ENCODE peak calls at places on chromosome 11, in nine cellular contexts. One of them, this sample, is unnamed. For H3K9me3, the result is how much of the 10 kb centered on the place peaks cover.

GRCh38 chr11:65454696-65455456 is 32.3 kb downstream of the NEAT1 start:
- DNase-seq in AG04450: no peak
- DNase-seq in adipocyte: peak
- DNase-seq in mucosa of descending colon: peak
- DNase-seq in A549: peak
- DNase-seq in tibial nerve: peak
- DNase-seq in stomach: peak
- DNase-seq in lung: peak
- DNase-seq in GM12878: peak
- DNase-seq in this sample: peak

GRCh38 chr11:98227266-98227665 is 793.5 kb upstream of the CNTN5 start:
- DNase-seq in AG04450: no peak
- DNase-seq in adipocyte: no peak
- DNase-seq in mucosa of descending colon: no peak
- DNase-seq in A549: no peak
- DNase-seq in tibial nerve: no peak
- DNase-seq in stomach: no peak
- DNase-seq in lung: no peak
- DNase-seq in GM12878: no peak
- DNase-seq in this sample: no peak

GRCh38 chr11:75100314-75100713 is 3.6 kb upstream of the OR2AT4 start:
- DNase-seq in AG04450: peak
- DNase-seq in adipocyte: no peak
- DNase-seq in mucosa of descending colon: no peak
- DNase-seq in A549: peak
- DNase-seq in tibial nerve: no peak
- DNase-seq in stomach: no peak
- DNase-seq in lung: no peak
- DNase-seq in GM12878: peak
- DNase-seq in this sample: no peak

GRCh38 chr11:101686514-101686913 is 102.7 kb upstream of the TRPC6 start:
- DNase-seq in AG04450: no peak
- DNase-seq in adipocyte: peak
- DNase-seq in mucosa of descending colon: no peak
- DNase-seq in A549: peak
- DNase-seq in tibial nerve: no peak
- DNase-seq in stomach: no peak
- DNase-seq in lung: no peak
- DNase-seq in GM12878: no peak
- DNase-seq in this sample: no peak

GRCh38 chr11:122758974-122759373 is 79.3 kb upstream of the CRTAM start:
- DNase-seq in AG04450: no peak
- DNase-seq in adipocyte: no peak
- DNase-seq in mucosa of descending colon: no peak
- DNase-seq in A549: no peak
- DNase-seq in tibial nerve: no peak
- DNase-seq in stomach: no peak
- DNase-seq in lung: no peak
- DNase-seq in GM12878: no peak
- DNase-seq in this sample: no peak

GRCh38 chr11:75249704-75250103 is 9.1 kb downstream of the TPBGL start:
- DNase-seq in AG04450: no peak
- DNase-seq in adipocyte: no peak
- DNase-seq in mucosa of descending colon: no peak
- DNase-seq in A549: no peak
- DNase-seq in tibial nerve: no peak
- DNase-seq in stomach: no peak
- DNase-seq in lung: no peak
- DNase-seq in GM12878: no peak
- DNase-seq in this sample: no peak

GRCh38 chr11:95495722-95496121 is 264.7 kb upstream of the SESN3 start:
- DNase-seq in AG04450: no peak
- DNase-seq in adipocyte: no peak
- DNase-seq in mucosa of descending colon: no peak
- DNase-seq in A549: no peak
- DNase-seq in tibial nerve: no peak
- DNase-seq in stomach: no peak
- DNase-seq in lung: no peak
- DNase-seq in GM12878: no peak
- DNase-seq in this sample: no peak

GRCh38 chr11:65584102-65584501 is 8.2 kb downstream of the EHBP1L1 start:
- DNase-seq in AG04450: no peak
- DNase-seq in adipocyte: no peak
- DNase-seq in mucosa of descending colon: no peak
- DNase-seq in A549: no peak
- DNase-seq in tibial nerve: no peak
- DNase-seq in stomach: no peak
- DNase-seq in lung: no peak
- DNase-seq in GM12878: no peak
- DNase-seq in this sample: no peak

GRCh38 chr11:125890447-125891100 is 3.1 kb downstream of the HYLS1 start:
- DNase-seq in AG04450: no peak
- DNase-seq in adipocyte: no peak
- DNase-seq in mucosa of descending colon: no peak
- DNase-seq in A549: no peak
- DNase-seq in tibial nerve: no peak
- DNase-seq in stomach: no peak
- DNase-seq in lung: no peak
- DNase-seq in GM12878: no peak
- DNase-seq in this sample: no peak

GRCh38 chr11:35618497-35619029 is 303 bp downstream of the FJX1 start:
- DNase-seq in AG04450: no peak
- DNase-seq in adipocyte: peak
- DNase-seq in mucosa of descending colon: no peak
- DNase-seq in A549: peak
- DNase-seq in tibial nerve: no peak
- DNase-seq in stomach: no peak
- DNase-seq in lung: peak
- DNase-seq in GM12878: no peak
- DNase-seq in this sample: peak

GRCh38 chr11:22193348-22194051 is 615 bp downstream of the ANO5 start:
- DNase-seq in AG04450: no peak
- DNase-seq in adipocyte: peak
- DNase-seq in mucosa of descending colon: peak
- DNase-seq in A549: peak
- DNase-seq in tibial nerve: no peak
- DNase-seq in stomach: peak
- DNase-seq in lung: peak
- DNase-seq in GM12878: no peak
- DNase-seq in this sample: peak

GRCh38 chr11:113014731-113015455 is 53.7 kb downstream of the NCAM1 start:
- DNase-seq in AG04450: no peak
- DNase-seq in adipocyte: no peak
- DNase-seq in mucosa of descending colon: peak
- DNase-seq in A549: no peak
- DNase-seq in tibial nerve: no peak
- DNase-seq in stomach: peak
- DNase-seq in lung: no peak
- DNase-seq in GM12878: no peak
- DNase-seq in this sample: no peak

GRCh38 chr11:2587132-2587930 is 112.5 kb downstream of the KCNQ1OT1 start:
- DNase-seq in AG04450: no peak
- DNase-seq in adipocyte: no peak
- DNase-seq in mucosa of descending colon: peak
- DNase-seq in A549: no peak
- DNase-seq in tibial nerve: peak
- DNase-seq in stomach: peak
- DNase-seq in lung: peak
- DNase-seq in GM12878: no peak
- DNase-seq in this sample: peak

GRCh38 chr11:96147186-96147585 is 195.8 kb downstream of the MAML2 start:
- DNase-seq in AG04450: no peak
- DNase-seq in adipocyte: no peak
- DNase-seq in mucosa of descending colon: no peak
- DNase-seq in A549: no peak
- DNase-seq in tibial nerve: no peak
- DNase-seq in stomach: no peak
- DNase-seq in lung: no peak
- DNase-seq in GM12878: no peak
- DNase-seq in this sample: no peak

GRCh38 chr11:122852071-122852831 is 14.0 kb downstream of the CRTAM start:
- DNase-seq in AG04450: no peak
- DNase-seq in adipocyte: no peak
- DNase-seq in mucosa of descending colon: no peak
- DNase-seq in A549: no peak
- DNase-seq in tibial nerve: no peak
- DNase-seq in stomach: no peak
- DNase-seq in lung: no peak
- DNase-seq in GM12878: no peak
- DNase-seq in this sample: no peak

GRCh38 chr11:44726278-44727113 is at the start of gene TSPAN18:
- DNase-seq in AG04450: no peak
- DNase-seq in adipocyte: peak
- DNase-seq in mucosa of descending colon: peak
- DNase-seq in A549: no peak
- DNase-seq in tibial nerve: no peak
- DNase-seq in stomach: no peak
- DNase-seq in lung: no peak
- DNase-seq in GM12878: peak
- DNase-seq in this sample: peak
- H3K4me3 ChIP-seq in AG04450: peak
- H3K4me3 ChIP-seq in adipocyte: peak
- H3K4me3 ChIP-seq in mucosa of descending colon: no peak
- H3K4me3 ChIP-seq in A549: peak
- H3K4me3 ChIP-seq in tibial nerve: peak
- H3K4me3 ChIP-seq in stomach: peak
- H3K4me3 ChIP-seq in lung: peak
- H3K4me3 ChIP-seq in GM12878: peak
- H3K4me3 ChIP-seq in this sample: peak

GRCh38 chr11:111765320-111765983 is 737 bp downstream of the PPP2R1B start:
- DNase-seq in AG04450: no peak
- DNase-seq in adipocyte: peak
- DNase-seq in mucosa of descending colon: no peak
- DNase-seq in A549: no peak
- DNase-seq in tibial nerve: peak
- DNase-seq in stomach: no peak
- DNase-seq in lung: peak
- DNase-seq in GM12878: no peak
- DNase-seq in this sample: no peak
- H3K9me3 ChIP-seq in AG04450: under half
- H3K9me3 ChIP-seq in adipocyte: under half
- H3K9me3 ChIP-seq in mucosa of descending colon: under half
- H3K9me3 ChIP-seq in A549: under half
- H3K9me3 ChIP-seq in tibial nerve: under half
- H3K9me3 ChIP-seq in stomach: under half
- H3K9me3 ChIP-seq in lung: under half
- H3K9me3 ChIP-seq in GM12878: under half
- H3K9me3 ChIP-seq in this sample: under half

GRCh38 chr11:117062503-117062902 is 35.7 kb downstream of the SIK3 start:
- DNase-seq in AG04450: no peak
- DNase-seq in adipocyte: no peak
- DNase-seq in mucosa of descending colon: no peak
- DNase-seq in A549: no peak
- DNase-seq in tibial nerve: no peak
- DNase-seq in stomach: no peak
- DNase-seq in lung: no peak
- DNase-seq in GM12878: no peak
- DNase-seq in this sample: no peak
- H3K4me3 ChIP-seq in AG04450: no peak
- H3K4me3 ChIP-seq in adipocyte: no peak
- H3K4me3 ChIP-seq in mucosa of descending colon: no peak
- H3K4me3 ChIP-seq in A549: no peak
- H3K4me3 ChIP-seq in tibial nerve: no peak
- H3K4me3 ChIP-seq in stomach: no peak
- H3K4me3 ChIP-seq in lung: no peak
- H3K4me3 ChIP-seq in GM12878: peak
- H3K4me3 ChIP-seq in this sample: no peak

GRCh38 chr11:50074161-50074560 is 41.5 kb downstream of the OR4C45 start:
- DNase-seq in AG04450: no peak
- DNase-seq in adipocyte: no peak
- DNase-seq in mucosa of descending colon: no peak
- DNase-seq in A549: no peak
- DNase-seq in tibial nerve: no peak
- DNase-seq in stomach: no peak
- DNase-seq in lung: no peak
- DNase-seq in GM12878: no peak
- DNase-seq in this sample: no peak

GRCh38 chr11:50072226-50073112 is 39.8 kb downstream of the OR4C45 start:
- DNase-seq in AG04450: no peak
- DNase-seq in adipocyte: no peak
- DNase-seq in mucosa of descending colon: no peak
- DNase-seq in A549: no peak
- DNase-seq in tibial nerve: no peak
- DNase-seq in stomach: no peak
- DNase-seq in lung: no peak
- DNase-seq in GM12878: no peak
- DNase-seq in this sample: no peak

GRCh38 chr11:50071584-50072225 is 39.0 kb downstream of the OR4C45 start:
- DNase-seq in AG04450: no peak
- DNase-seq in adipocyte: no peak
- DNase-seq in mucosa of descending colon: no peak
- DNase-seq in A549: no peak
- DNase-seq in tibial nerve: no peak
- DNase-seq in stomach: no peak
- DNase-seq in lung: no peak
- DNase-seq in GM12878: no peak
- DNase-seq in this sample: no peak

GRCh38 chr11:50075856-50076255 is 43.2 kb downstream of the OR4C45 start:
- DNase-seq in AG04450: no peak
- DNase-seq in adipocyte: no peak
- DNase-seq in mucosa of descending colon: no peak
- DNase-seq in A549: no peak
- DNase-seq in tibial nerve: no peak
- DNase-seq in stomach: no peak
- DNase-seq in lung: no peak
- DNase-seq in GM12878: no peak
- DNase-seq in this sample: no peak

DNA sequence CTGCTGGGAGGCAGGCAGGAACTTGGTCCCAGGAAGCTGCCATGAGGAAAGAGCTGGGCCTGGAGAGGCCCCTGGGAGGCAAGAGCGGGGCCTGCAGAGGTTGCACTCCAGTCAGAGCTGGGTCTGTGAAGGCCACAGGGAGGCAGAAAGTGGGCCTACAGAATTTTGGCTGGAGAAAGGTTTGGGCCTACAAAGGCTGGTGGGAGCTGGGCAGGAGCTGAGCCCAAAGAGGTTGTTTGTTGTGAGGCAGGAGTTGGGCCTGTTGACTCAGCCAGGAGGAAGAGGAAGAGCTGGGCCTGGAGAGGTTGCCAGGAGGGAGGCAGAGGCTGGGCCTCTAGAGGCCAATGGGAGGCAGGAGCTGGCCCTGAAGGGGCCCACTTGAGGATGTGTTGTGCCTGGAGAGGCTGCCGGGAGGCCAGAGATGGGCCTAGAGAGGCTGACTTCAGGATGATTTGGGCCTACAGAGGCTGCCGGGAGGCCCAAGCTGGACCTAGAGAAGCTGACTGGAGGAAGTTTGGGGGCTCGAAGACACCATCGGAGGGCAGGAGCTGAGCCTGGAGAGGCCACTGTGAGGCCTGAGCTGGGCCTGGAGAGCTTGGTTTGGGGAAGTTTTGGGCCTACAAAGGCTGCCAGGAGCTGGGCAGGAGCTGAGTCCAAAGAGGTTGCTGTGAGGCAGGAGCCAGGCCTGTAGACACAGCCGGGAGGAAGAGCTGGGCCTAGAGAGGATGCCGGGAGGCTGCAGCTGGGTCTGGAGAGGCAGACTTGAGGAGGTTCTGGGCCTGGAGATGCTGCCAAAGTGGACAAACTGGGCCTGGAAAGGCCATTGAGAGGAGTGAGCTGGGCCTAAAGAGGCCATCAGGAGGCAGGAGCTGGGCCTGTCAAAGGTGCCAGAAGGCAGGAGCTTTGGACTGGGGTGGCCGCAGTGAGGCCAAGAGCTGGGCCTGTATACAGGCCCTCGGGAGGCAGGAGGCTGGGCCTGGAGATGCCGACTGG is 40.7 kb downstream of the OR4C45 start:
- DNase-seq in AG04450: no peak
- DNase-seq in adipocyte: no peak
- DNase-seq in mucosa of descending colon: no peak
- DNase-seq in A549: no peak
- DNase-seq in tibial nerve: no peak
- DNase-seq in stomach: no peak
- DNase-seq in lung: no peak
- DNase-seq in GM12878: no peak
- DNase-seq in this sample: no peak
- H3K9me3 ChIP-seq in AG04450: half or more
- H3K9me3 ChIP-seq in adipocyte: under half
- H3K9me3 ChIP-seq in mucosa of descending colon: half or more
- H3K9me3 ChIP-seq in A549: under half
- H3K9me3 ChIP-seq in tibial nerve: under half
- H3K9me3 ChIP-seq in stomach: under half
- H3K9me3 ChIP-seq in lung: under half
- H3K9me3 ChIP-seq in GM12878: under half
- H3K9me3 ChIP-seq in this sample: under half

This sample was measured in aorta.